ENCODE peak calls at places on chromosomes 12 and 14, in four cellular contexts. One of them, this sample, is unnamed.

GRCh38 chr12:75953312-75953906 is 78.2 kb downstream of the PHLDA1 start:
- DNase-seq in NCI-H1092 treated with DMSO at 0.1 percent for 48 hours: peak
- DNase-seq in A549: peak
- DNase-seq in GM12865: no peak
- DNase-seq in this sample: peak

GRCh38 chr12:462936-463705 is 3.4 kb downstream of the B4GALNT3 start:
- DNase-seq in NCI-H1092 treated with DMSO at 0.1 percent for 48 hours: no peak
- DNase-seq in A549: no peak
- DNase-seq in GM12865: no peak
- DNase-seq in this sample: no peak

GRCh38 chr14:38256358-38256840 is 506 bp upstream of the CLEC14A start:
- DNase-seq in NCI-H1092 treated with DMSO at 0.1 percent for 48 hours: no peak
- DNase-seq in A549: no peak
- DNase-seq in GM12865: no peak
- DNase-seq in this sample: no peak

GRCh38 chr14:22471545-22472121 is 117.4 kb downstream of the DAD1 start:
- DNase-seq in NCI-H1092 treated with DMSO at 0.1 percent for 48 hours: peak
- DNase-seq in A549: peak
- DNase-seq in GM12865: peak
- DNase-seq in this sample: no peak

GRCh38 chr12:28114488-28114887 is 75.8 kb upstream of the CCDC91 start:
- DNase-seq in NCI-H1092 treated with DMSO at 0.1 percent for 48 hours: no peak
- DNase-seq in A549: peak
- DNase-seq in GM12865: no peak
- DNase-seq in this sample: no peak

GRCh38 chr14:57390037-57390805 is at the start of gene NAA30:
- DNase-seq in NCI-H1092 treated with DMSO at 0.1 percent for 48 hours: peak
- DNase-seq in A549: peak
- DNase-seq in GM12865: peak
- DNase-seq in this sample: peak

GRCh38 chr14:61472025-61472672 is 150.8 kb downstream of the PRKCH start:
- DNase-seq in NCI-H1092 treated with DMSO at 0.1 percent for 48 hours: no peak
- DNase-seq in A549: peak
- DNase-seq in GM12865: peak
- DNase-seq in this sample: peak

GRCh38 chr12:18643673-18644072 is 94.1 kb downstream of the PLCZ1 start:
- DNase-seq in NCI-H1092 treated with DMSO at 0.1 percent for 48 hours: no peak
- DNase-seq in A549: no peak
- DNase-seq in GM12865: no peak
- DNase-seq in this sample: no peak

GRCh38 chr12:31773223-31773750 is 44.5 kb upstream of the AMN1 start:
- DNase-seq in NCI-H1092 treated with DMSO at 0.1 percent for 48 hours: no peak
- DNase-seq in A549: peak
- DNase-seq in GM12865: peak
- DNase-seq in this sample: no peak

GRCh38 chr14:61213930-61214329 is 67.2 kb downstream of the TMEM30B start:
- DNase-seq in NCI-H1092 treated with DMSO at 0.1 percent for 48 hours: no peak
- DNase-seq in A549: no peak
- DNase-seq in GM12865: no peak
- DNase-seq in this sample: no peak

GRCh38 chr14:22097072-22097471 is 423.5 kb upstream of the OR4E1 start:
- DNase-seq in NCI-H1092 treated with DMSO at 0.1 percent for 48 hours: no peak
- DNase-seq in A549: no peak
- DNase-seq in GM12865: no peak
- DNase-seq in this sample: no peak

GRCh38 chr12:131115766-131116165 is 162.1 kb downstream of the ADGRD1 start:
- DNase-seq in NCI-H1092 treated with DMSO at 0.1 percent for 48 hours: no peak
- DNase-seq in A549: no peak
- DNase-seq in GM12865: no peak
- DNase-seq in this sample: no peak

GRCh38 chr12:115660211-115660805 is 617.2 kb downstream of the MED13L start:
- DNase-seq in NCI-H1092 treated with DMSO at 0.1 percent for 48 hours: no peak
- DNase-seq in A549: no peak
- DNase-seq in GM12865: no peak
- DNase-seq in this sample: no peak

GRCh38 chr12:52208424-52209165 is 16.8 kb upstream of the KRT80 start:
- DNase-seq in NCI-H1092 treated with DMSO at 0.1 percent for 48 hours: no peak
- DNase-seq in A549: no peak
- DNase-seq in GM12865: no peak
- DNase-seq in this sample: no peak

GRCh38 chr12:28177461-28177860 is 12.8 kb upstream of the CCDC91 start:
- DNase-seq in NCI-H1092 treated with DMSO at 0.1 percent for 48 hours: no peak
- DNase-seq in A549: no peak
- DNase-seq in GM12865: no peak
- DNase-seq in this sample: peak

GRCh38 chr12:2447861-2448260 is 346.9 kb upstream of the FKBP4 start:
- DNase-seq in NCI-H1092 treated with DMSO at 0.1 percent for 48 hours: no peak
- DNase-seq in A549: no peak
- DNase-seq in GM12865: no peak
- DNase-seq in this sample: no peak

GRCh38 chr14:101446387-101446969 is 114.8 kb upstream of the DIO3 start:
- DNase-seq in NCI-H1092 treated with DMSO at 0.1 percent for 48 hours: no peak
- DNase-seq in A549: no peak
- DNase-seq in GM12865: no peak
- DNase-seq in this sample: no peak

GRCh38 chr12:114625294-114625851 is 58.6 kb downstream of the TBX3 start:
- DNase-seq in NCI-H1092 treated with DMSO at 0.1 percent for 48 hours: peak
- DNase-seq in A549: peak
- DNase-seq in GM12865: peak
- DNase-seq in this sample: no peak

GRCh38 chr12:12606793-12607589 is 4.7 kb upstream of the CREBL2 start:
- DNase-seq in NCI-H1092 treated with DMSO at 0.1 percent for 48 hours: no peak
- DNase-seq in A549: peak
- DNase-seq in GM12865: peak
- DNase-seq in this sample: no peak

GRCh38 chr12:106135075-106135474 is 3.7 kb downstream of the NUAK1 start:
- DNase-seq in NCI-H1092 treated with DMSO at 0.1 percent for 48 hours: no peak
- DNase-seq in A549: no peak
- DNase-seq in GM12865: no peak
- DNase-seq in this sample: no peak

GRCh38 chr12:26791328-26791791 is 41.6 kb downstream of the ITPR2 start:
- DNase-seq in NCI-H1092 treated with DMSO at 0.1 percent for 48 hours: no peak
- DNase-seq in A549: no peak
- DNase-seq in GM12865: peak
- DNase-seq in this sample: no peak

GRCh38 chr12:18141583-18141982 is 51.6 kb upstream of the RERGL start:
- DNase-seq in NCI-H1092 treated with DMSO at 0.1 percent for 48 hours: no peak
- DNase-seq in A549: no peak
- DNase-seq in GM12865: no peak
- DNase-seq in this sample: no peak

GRCh38 chr12:2244013-2244861 is 191.4 kb downstream of the CACNA1C start:
- DNase-seq in NCI-H1092 treated with DMSO at 0.1 percent for 48 hours: no peak
- DNase-seq in A549: no peak
- DNase-seq in GM12865: no peak
- DNase-seq in this sample: peak

GRCh38 chr14:72450473-72451044 is 443.3 kb downstream of the DPF3 start:
- DNase-seq in NCI-H1092 treated with DMSO at 0.1 percent for 48 hours: no peak
- DNase-seq in A549: no peak
- DNase-seq in GM12865: no peak
- DNase-seq in this sample: no peak

GRCh38 chr12:110102255-110102654 is 21.9 kb upstream of the IFT81 start:
- DNase-seq in NCI-H1092 treated with DMSO at 0.1 percent for 48 hours: peak
- DNase-seq in A549: peak
- DNase-seq in GM12865: peak
- DNase-seq in this sample: peak

GRCh38 chr14:36493761-36494160 is 26.3 kb downstream of the NKX2-1 start:
- DNase-seq in NCI-H1092 treated with DMSO at 0.1 percent for 48 hours: peak
- DNase-seq in A549: no peak
- DNase-seq in GM12865: no peak
- DNase-seq in this sample: no peak

GRCh38 chr12:49583361-49584094 is 15.6 kb upstream of the MCRS1 start:
- DNase-seq in NCI-H1092 treated with DMSO at 0.1 percent for 48 hours: no peak
- DNase-seq in A549: no peak
- DNase-seq in GM12865: no peak
- DNase-seq in this sample: no peak

GRCh38 chr12:52867636-52868035 is 18.8 kb upstream of the KRT78 start:
- DNase-seq in NCI-H1092 treated with DMSO at 0.1 percent for 48 hours: no peak
- DNase-seq in A549: peak
- DNase-seq in GM12865: no peak
- DNase-seq in this sample: no peak

GRCh38 chr12:131621701-131622421 is 89.0 kb upstream of the SFSWAP start:
- DNase-seq in NCI-H1092 treated with DMSO at 0.1 percent for 48 hours: no peak
- DNase-seq in A549: no peak
- DNase-seq in GM12865: no peak
- DNase-seq in this sample: no peak

GRCh38 chr12:89999699-90000505 is 291.3 kb upstream of the ATP2B1 start:
- DNase-seq in NCI-H1092 treated with DMSO at 0.1 percent for 48 hours: no peak
- DNase-seq in A549: no peak
- DNase-seq in GM12865: no peak
- DNase-seq in this sample: no peak

GRCh38 chr12:29983917-29984316 is 200.2 kb upstream of the TMTC1 start:
- DNase-seq in NCI-H1092 treated with DMSO at 0.1 percent for 48 hours: no peak
- DNase-seq in A549: no peak
- DNase-seq in GM12865: no peak
- DNase-seq in this sample: no peak

GRCh38 chr12:107402041-107403022 is 283.3 kb upstream of the PWP1 start:
- DNase-seq in NCI-H1092 treated with DMSO at 0.1 percent for 48 hours: peak
- DNase-seq in A549: peak
- DNase-seq in GM12865: peak
- DNase-seq in this sample: peak

GRCh38 chr12:109201496-109201885 is 85.1 kb downstream of the ACACB start:
- DNase-seq in NCI-H1092 treated with DMSO at 0.1 percent for 48 hours: no peak
- DNase-seq in A549: no peak
- DNase-seq in GM12865: no peak
- DNase-seq in this sample: no peak

This sample was measured in RCC 7860.